ENCODE peak calls at places on chromosomes 2 and 18, in four cellular contexts. D is endothelial cell, Z is ovary, U is heart right ventricle. R is an unnamed sample.

GRCh38 chr2:98489971-98490962 is 45.6 kb downstream of the INPP4A start:
- DNase-seq in D (no peak), Z (no peak), U (no peak), R (no peak)

GRCh38 chr2:183597841-183598240 is 473.6 kb downstream of the NUP35 start:
- DNase-seq in D (no peak), Z (no peak), U (no peak), R (no peak)

GRCh38 chr2:46580416-46580815 is 101.1 kb downstream of the TMEM247 start:
- DNase-seq in D (no peak), Z (no peak), U (no peak), R (no peak)

GRCh38 chr2:642431-642815 is 34.8 kb downstream of the TMEM18 start:
- DNase-seq in D (no peak), Z (no peak), U (no peak), R (peak)

GRCh38 chr2:71100195-71100964 is 29.6 kb downstream of the MCEE start:
- DNase-seq in D (peak), Z (peak), U (peak), R (peak)

GRCh38 chr2:5234563-5234962 is 457.6 kb upstream of the SOX11 start:
- DNase-seq in D (no peak), Z (no peak), U (no peak), R (no peak)

GRCh38 chr2:135615404-135615803 is 84.1 kb downstream of the R3HDM1 start:
- DNase-seq in D (no peak), Z (no peak), U (no peak), R (no peak)

GRCh38 chr18:3257627-3258120 is 4.3 kb upstream of the MYL12B start:
- DNase-seq in D (no peak), Z (no peak), U (no peak), R (no peak)

GRCh38 chr2:1731963-1732768 is 12.1 kb downstream of the PXDN start:
- DNase-seq in D (no peak), Z (peak), U (peak), R (no peak)

GRCh38 chr2:44649426-44649825 is 287.7 kb downstream of the CAMKMT start:
- DNase-seq in D (no peak), Z (no peak), U (no peak), R (no peak)

GRCh38 chr2:38277245-38278119 is 99.6 kb downstream of the ATL2 start:
- DNase-seq in D (no peak), Z (no peak), U (no peak), R (no peak)

GRCh38 chr2:138948070-138948539 is 167.9 kb upstream of the NXPH2 start:
- DNase-seq in D (no peak), Z (no peak), U (peak), R (no peak)

GRCh38 chr2:166417669-166418068 is 41.9 kb upstream of the SCN9A start:
- DNase-seq in D (no peak), Z (no peak), U (no peak), R (no peak)

GRCh38 chr2:161049571-161049970 is 110.7 kb upstream of the TANK start:
- DNase-seq in D (no peak), Z (no peak), U (no peak), R (no peak)

GRCh38 chr2:237196866-237197618 is 111.4 kb downstream of the COPS8 start:
- DNase-seq in D (no peak), Z (peak), U (no peak), R (no peak)

GRCh38 chr2:189954989-189955388 is 107.5 kb downstream of the MSTN start:
- DNase-seq in D (no peak), Z (no peak), U (no peak), R (no peak)

GRCh38 chr2:144578099-144578498 is 58.2 kb upstream of the ZEB2 start:
- DNase-seq in D (no peak), Z (no peak), U (no peak), R (no peak)

GRCh38 chr2:40332096-40332826 is 119.6 kb downstream of the SLC8A1 start:
- DNase-seq in D (no peak), Z (no peak), U (no peak), R (no peak)

GRCh38 chr2:207499114-207499513 is 30.6 kb upstream of the CREB1 start:
- DNase-seq in D (no peak), Z (no peak), U (no peak), R (no peak)

GRCh38 chr2:24315669-24316068 is 44.7 kb downstream of the ITSN2 start:
- DNase-seq in D (no peak), Z (no peak), U (no peak), R (no peak)

GRCh38 chr2:12918841-12919445 is 202.2 kb downstream of the TRIB2 start:
- DNase-seq in D (no peak), Z (peak), U (peak), R (no peak)

GRCh38 chr2:174195253-174195652 is 53.1 kb downstream of the OLA1 start:
- DNase-seq in D (no peak), Z (no peak), U (no peak), R (no peak)

GRCh38 chr2:205975082-205975949 is 110.7 kb downstream of the INO80D start:
- DNase-seq in D (no peak), Z (no peak), U (no peak), R (no peak)

GRCh38 chr18:79680100-79680879 is 687 bp downstream of the CTDP1 start:
- DNase-seq in D (peak), Z (no peak), U (peak), R (peak)

GRCh38 chr2:171405546-171405945 is 28.2 kb downstream of the METTL8 start:
- DNase-seq in D (no peak), Z (no peak), U (no peak), R (no peak)

GRCh38 chr2:144078091-144078490 is 441.8 kb downstream of the ZEB2 start:
- DNase-seq in D (no peak), Z (no peak), U (no peak), R (no peak)

GRCh38 chr2:156909983-156910382 is 347.5 kb upstream of the GALNT5 start:
- DNase-seq in D (no peak), Z (no peak), U (no peak), R (no peak)

GRCh38 chr2:238322001-238322411 is 1.7 kb downstream of the TRAF3IP1 start:
- DNase-seq in D (no peak), Z (no peak), U (no peak), R (no peak)

GRCh38 chr2:121356058-121356640 is 71.1 kb upstream of the TFCP2L1 start:
- DNase-seq in D (peak), Z (no peak), U (no peak), R (no peak)

GRCh38 chr2:231786177-231786916 is at the start of gene COPS7B:
- DNase-seq in D (peak), Z (peak), U (peak), R (peak)

GRCh38 chr2:241858206-241859016 is at the start of gene PDCD1:
- DNase-seq in D (peak), Z (peak), U (peak), R (peak)

GRCh38 chr2:241030883-241031282 is 32.5 kb downstream of the SNED1 start:
- DNase-seq in D (no peak), Z (no peak), U (no peak), R (no peak)

GRCh38 chr2:197208029-197208428 is 102.6 kb downstream of the ANKRD44 start:
- DNase-seq in D (no peak), Z (no peak), U (no peak), R (no peak)

R was measured in activated T-helper 2 cell treated with anti-CD3 and anti-CD28 coated beads, Interferon-gamma antibody, Interleukin-2, Interleukin-4, amounts not matched to agents 10 μg/mL and 5 μg/mL and 100 μg/mL, durations not matched to agents 14 hours and 24 hours and 36 hours.